ENCODE peak calls at places on chromosomes 11 and 22, in six cellular contexts. One of them, this sample, is unnamed.

GRCh38 chr11:71999360-71999759 is 651 bp downstream of the IL18BP start:
- DNase-seq in adrenal gland: no peak
- DNase-seq in CD8-positive, alpha-beta T cell: no peak
- DNase-seq in tibial artery: no peak
- DNase-seq in HAP-1: no peak
- DNase-seq in BE2C: no peak
- DNase-seq in this sample: no peak

GRCh38 chr11:95991545-95991944 is 67.6 kb upstream of the MTMR2 start:
- DNase-seq in adrenal gland: no peak
- DNase-seq in CD8-positive, alpha-beta T cell: no peak
- DNase-seq in tibial artery: no peak
- DNase-seq in HAP-1: no peak
- DNase-seq in BE2C: no peak
- DNase-seq in this sample: no peak

GRCh38 chr11:64643258-64643881 is 52.4 kb downstream of the SLC22A12 start:
- DNase-seq in adrenal gland: no peak
- DNase-seq in CD8-positive, alpha-beta T cell: no peak
- DNase-seq in tibial artery: no peak
- DNase-seq in HAP-1: peak
- DNase-seq in BE2C: peak
- DNase-seq in this sample: no peak

GRCh38 chr22:19115628-19116027 is 6.6 kb downstream of the DGCR2 start:
- DNase-seq in adrenal gland: no peak
- DNase-seq in CD8-positive, alpha-beta T cell: no peak
- DNase-seq in tibial artery: peak
- DNase-seq in HAP-1: no peak
- DNase-seq in BE2C: no peak
- DNase-seq in this sample: no peak

GRCh38 chr11:58905141-58905715 is 34.1 kb upstream of the GLYATL1 start:
- DNase-seq in adrenal gland: no peak
- DNase-seq in CD8-positive, alpha-beta T cell: no peak
- DNase-seq in tibial artery: no peak
- DNase-seq in HAP-1: no peak
- DNase-seq in BE2C: peak
- DNase-seq in this sample: no peak

GRCh38 chr22:44329179-44329796 is 16.5 kb upstream of the SHISAL1 start:
- DNase-seq in adrenal gland: no peak
- DNase-seq in CD8-positive, alpha-beta T cell: no peak
- DNase-seq in tibial artery: no peak
- DNase-seq in HAP-1: no peak
- DNase-seq in BE2C: peak
- DNase-seq in this sample: no peak

GRCh38 chr11:19555266-19555665 is 157.4 kb upstream of the NAV2 start:
- DNase-seq in adrenal gland: no peak
- DNase-seq in CD8-positive, alpha-beta T cell: no peak
- DNase-seq in tibial artery: no peak
- DNase-seq in HAP-1: no peak
- DNase-seq in BE2C: no peak
- DNase-seq in this sample: no peak

GRCh38 chr11:26623076-26623666 is 51.1 kb upstream of the MUC15 start:
- DNase-seq in adrenal gland: no peak
- DNase-seq in CD8-positive, alpha-beta T cell: no peak
- DNase-seq in tibial artery: no peak
- DNase-seq in HAP-1: no peak
- DNase-seq in BE2C: no peak
- DNase-seq in this sample: no peak

GRCh38 chr11:47552086-47552580 is 799 bp downstream of the CELF1 start:
- DNase-seq in adrenal gland: peak
- DNase-seq in CD8-positive, alpha-beta T cell: no peak
- DNase-seq in tibial artery: no peak
- DNase-seq in HAP-1: peak
- DNase-seq in BE2C: peak
- DNase-seq in this sample: no peak

GRCh38 chr11:60363542-60364525 is 14.5 kb upstream of the MS4A7 start:
- DNase-seq in adrenal gland: peak
- DNase-seq in CD8-positive, alpha-beta T cell: peak
- DNase-seq in tibial artery: no peak
- DNase-seq in HAP-1: peak
- DNase-seq in BE2C: peak
- DNase-seq in this sample: peak

GRCh38 chr11:437228-437870 is 4.5 kb downstream of the ANO9 start:
- DNase-seq in adrenal gland: no peak
- DNase-seq in CD8-positive, alpha-beta T cell: no peak
- DNase-seq in tibial artery: no peak
- DNase-seq in HAP-1: no peak
- DNase-seq in BE2C: no peak
- DNase-seq in this sample: no peak

GRCh38 chr11:61827573-61828378 is at the start of gene FADS2:
- DNase-seq in adrenal gland: peak
- DNase-seq in CD8-positive, alpha-beta T cell: peak
- DNase-seq in tibial artery: peak
- DNase-seq in HAP-1: peak
- DNase-seq in BE2C: peak
- DNase-seq in this sample: peak

GRCh38 chr11:69435161-69435990 is 46.1 kb upstream of the LINC01488 start:
- DNase-seq in adrenal gland: no peak
- DNase-seq in CD8-positive, alpha-beta T cell: no peak
- DNase-seq in tibial artery: no peak
- DNase-seq in HAP-1: peak
- DNase-seq in BE2C: no peak
- DNase-seq in this sample: no peak

GRCh38 chr11:66851698-66852465 is 5.0 kb upstream of the LRFN4 start:
- DNase-seq in adrenal gland: no peak
- DNase-seq in CD8-positive, alpha-beta T cell: no peak
- DNase-seq in tibial artery: peak
- DNase-seq in HAP-1: peak
- DNase-seq in BE2C: peak
- DNase-seq in this sample: no peak

GRCh38 chr22:47202819-47203553 is 440.5 kb downstream of the TBC1D22A start:
- DNase-seq in adrenal gland: no peak
- DNase-seq in CD8-positive, alpha-beta T cell: no peak
- DNase-seq in tibial artery: no peak
- DNase-seq in HAP-1: no peak
- DNase-seq in BE2C: no peak
- DNase-seq in this sample: no peak

DNA sequence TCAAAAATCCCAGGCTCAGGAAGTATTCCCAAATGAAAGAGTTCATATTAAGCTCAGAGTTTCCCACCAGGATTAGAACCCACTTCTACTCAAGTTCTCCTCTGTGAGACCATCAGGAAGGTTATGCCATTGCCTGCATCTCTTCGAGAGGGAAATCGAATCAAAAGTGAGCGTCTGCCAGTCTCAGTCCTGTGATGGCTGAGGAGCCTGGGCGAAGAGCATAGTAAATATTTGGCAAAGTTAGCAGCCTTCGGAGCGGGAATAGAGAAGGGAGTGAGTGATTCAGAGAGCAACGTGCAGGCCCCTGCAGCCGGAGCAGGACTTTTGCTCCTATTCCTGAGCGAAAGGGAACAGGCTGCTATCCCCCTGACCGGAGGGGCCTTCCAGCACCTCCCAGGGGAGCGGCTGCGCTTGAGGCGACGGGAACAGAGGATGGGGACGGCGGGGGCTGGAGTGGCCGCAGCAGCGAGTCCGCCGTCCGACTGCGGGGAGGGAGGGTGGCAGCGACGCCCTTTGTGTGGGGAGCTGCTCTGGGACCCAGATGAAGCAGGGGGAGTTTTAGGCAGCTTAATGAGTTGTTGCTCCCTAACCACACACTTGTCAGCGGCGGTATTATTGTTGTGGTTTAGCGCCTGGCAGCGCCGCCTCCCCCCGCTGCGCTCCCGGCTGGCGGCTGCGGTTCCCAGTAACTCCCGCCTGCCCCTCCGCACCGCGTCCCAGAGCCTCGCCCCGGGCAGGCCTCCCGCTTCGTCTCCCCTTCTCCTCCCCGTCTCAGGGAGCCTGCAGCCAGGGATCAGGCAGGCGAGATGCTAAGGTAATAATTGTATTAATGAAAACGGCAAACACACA is 21.7 kb upstream of the NRGN start:
- DNase-seq in adrenal gland: no peak
- DNase-seq in CD8-positive, alpha-beta T cell: peak
- DNase-seq in tibial artery: peak
- DNase-seq in HAP-1: peak
- DNase-seq in BE2C: peak
- DNase-seq in this sample: peak
- H3K4me3 ChIP-seq in adrenal gland: peak
- H3K4me3 ChIP-seq in CD8-positive, alpha-beta T cell: peak
- H3K4me3 ChIP-seq in tibial artery: peak
- H3K4me3 ChIP-seq in HAP-1: peak
- H3K4me3 ChIP-seq in BE2C: peak
- H3K4me3 ChIP-seq in this sample: peak

DNA sequence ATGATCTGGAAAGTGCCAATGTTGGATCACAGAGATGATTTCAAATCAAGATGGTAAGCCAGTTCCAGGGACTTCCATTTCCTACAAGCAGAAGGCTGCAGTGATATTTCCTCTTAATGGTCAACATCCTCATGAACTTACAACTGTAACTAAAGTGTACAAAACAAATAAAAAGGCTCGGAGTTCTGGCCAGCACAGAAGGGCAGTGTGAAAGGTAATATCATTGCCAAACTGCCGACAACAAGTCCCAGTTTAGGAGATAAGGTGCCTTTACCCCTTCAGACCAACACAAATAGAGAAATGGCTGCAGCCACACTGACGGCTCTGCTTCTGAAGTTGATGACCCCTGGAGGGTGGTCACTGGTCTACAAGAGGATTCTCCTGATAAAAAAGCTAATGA is 91.1 kb downstream of the ETS1 start:
- DNase-seq in adrenal gland: no peak
- DNase-seq in CD8-positive, alpha-beta T cell: no peak
- DNase-seq in tibial artery: no peak
- DNase-seq in HAP-1: no peak
- DNase-seq in BE2C: no peak
- DNase-seq in this sample: no peak
- H3K4me3 ChIP-seq in adrenal gland: no peak
- H3K4me3 ChIP-seq in CD8-positive, alpha-beta T cell: peak
- H3K4me3 ChIP-seq in tibial artery: no peak
- H3K4me3 ChIP-seq in HAP-1: no peak
- H3K4me3 ChIP-seq in BE2C: no peak
- H3K4me3 ChIP-seq in this sample: peak

GRCh38 chr11:43577566-43578264 is 102.8 kb upstream of the HSD17B12 start:
- DNase-seq in adrenal gland: no peak
- DNase-seq in CD8-positive, alpha-beta T cell: no peak
- DNase-seq in tibial artery: no peak
- DNase-seq in HAP-1: no peak
- DNase-seq in BE2C: no peak
- DNase-seq in this sample: no peak
- H3K4me3 ChIP-seq in adrenal gland: no peak
- H3K4me3 ChIP-seq in CD8-positive, alpha-beta T cell: no peak
- H3K4me3 ChIP-seq in tibial artery: no peak
- H3K4me3 ChIP-seq in HAP-1: no peak
- H3K4me3 ChIP-seq in BE2C: no peak
- H3K4me3 ChIP-seq in this sample: no peak

GRCh38 chr11:6745465-6746015 is 26.2 kb downstream of the OR2AG2 start:
- DNase-seq in adrenal gland: no peak
- DNase-seq in CD8-positive, alpha-beta T cell: no peak
- DNase-seq in tibial artery: no peak
- DNase-seq in HAP-1: no peak
- DNase-seq in BE2C: no peak
- DNase-seq in this sample: no peak

GRCh38 chr11:6747097-6747662 is 24.6 kb downstream of the OR2AG2 start:
- DNase-seq in adrenal gland: no peak
- DNase-seq in CD8-positive, alpha-beta T cell: no peak
- DNase-seq in tibial artery: no peak
- DNase-seq in HAP-1: no peak
- DNase-seq in BE2C: no peak
- DNase-seq in this sample: no peak

GRCh38 chr11:6745018-6745417 is 26.8 kb downstream of the OR2AG2 start:
- DNase-seq in adrenal gland: no peak
- DNase-seq in CD8-positive, alpha-beta T cell: no peak
- DNase-seq in tibial artery: no peak
- DNase-seq in HAP-1: no peak
- DNase-seq in BE2C: no peak
- DNase-seq in this sample: no peak

GRCh38 chr11:6746086-6746618 is 25.6 kb downstream of the OR2AG2 start:
- DNase-seq in adrenal gland: no peak
- DNase-seq in CD8-positive, alpha-beta T cell: peak
- DNase-seq in tibial artery: no peak
- DNase-seq in HAP-1: no peak
- DNase-seq in BE2C: no peak
- DNase-seq in this sample: peak

DNA sequence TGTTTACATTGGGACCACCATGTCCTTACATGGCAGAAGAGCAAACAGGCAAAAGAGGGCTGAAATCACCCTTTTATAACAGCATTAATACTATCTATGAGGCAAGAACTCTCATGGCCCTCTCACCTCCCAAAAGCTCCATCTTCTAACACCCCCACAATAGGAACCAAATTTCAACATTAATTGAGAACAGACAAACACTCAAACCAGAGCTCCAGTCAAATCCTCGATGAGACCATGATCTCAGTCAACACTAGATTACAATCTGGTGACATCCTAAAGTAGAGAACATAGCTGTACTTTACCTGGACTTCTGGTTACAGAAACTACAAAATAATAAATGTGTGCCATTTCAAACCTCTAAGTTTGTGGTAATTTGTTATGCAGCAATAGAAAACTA is 25.1 kb downstream of the OR2AG2 start:
- DNase-seq in adrenal gland: no peak
- DNase-seq in CD8-positive, alpha-beta T cell: no peak
- DNase-seq in tibial artery: no peak
- DNase-seq in HAP-1: no peak
- DNase-seq in BE2C: no peak
- DNase-seq in this sample: no peak
- H3K4me3 ChIP-seq in adrenal gland: peak
- H3K4me3 ChIP-seq in CD8-positive, alpha-beta T cell: peak
- H3K4me3 ChIP-seq in tibial artery: no peak
- H3K4me3 ChIP-seq in HAP-1: no peak
- H3K4me3 ChIP-seq in BE2C: no peak
- H3K4me3 ChIP-seq in this sample: peak

GRCh38 chr11:5011254-5011653 is 16.6 kb downstream of the OR51L1 start:
- DNase-seq in adrenal gland: no peak
- DNase-seq in CD8-positive, alpha-beta T cell: no peak
- DNase-seq in tibial artery: no peak
- DNase-seq in HAP-1: no peak
- DNase-seq in BE2C: no peak
- DNase-seq in this sample: no peak

GRCh38 chr11:5004429-5005274 is 10.0 kb downstream of the OR51L1 start:
- DNase-seq in adrenal gland: peak
- DNase-seq in CD8-positive, alpha-beta T cell: no peak
- DNase-seq in tibial artery: no peak
- DNase-seq in HAP-1: peak
- DNase-seq in BE2C: peak
- DNase-seq in this sample: no peak

GRCh38 chr11:5013012-5013411 is 18.4 kb downstream of the OR51L1 start:
- DNase-seq in adrenal gland: no peak
- DNase-seq in CD8-positive, alpha-beta T cell: no peak
- DNase-seq in tibial artery: no peak
- DNase-seq in HAP-1: no peak
- DNase-seq in BE2C: no peak
- DNase-seq in this sample: no peak

DNA sequence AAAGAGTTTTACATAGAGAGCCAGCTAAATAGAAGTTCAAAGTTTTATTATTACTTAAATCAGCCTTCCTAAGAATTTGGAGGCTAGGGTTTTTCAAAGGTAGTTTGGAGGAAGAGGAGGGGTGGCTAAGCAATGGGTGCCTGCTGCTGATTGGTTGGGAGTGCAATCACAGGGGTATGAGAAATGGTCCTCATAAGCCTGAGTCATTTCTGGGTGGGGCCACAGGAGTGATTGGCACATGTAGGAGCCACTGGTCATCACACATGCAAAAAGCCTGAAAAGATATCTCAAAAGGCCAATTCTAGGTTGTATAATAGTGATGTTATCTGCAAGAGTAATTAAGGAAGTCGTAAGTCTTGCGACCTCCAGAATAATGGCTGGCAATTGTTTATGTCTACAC is 12.9 kb downstream of the OR51L1 start:
- DNase-seq in adrenal gland: no peak
- DNase-seq in CD8-positive, alpha-beta T cell: no peak
- DNase-seq in tibial artery: no peak
- DNase-seq in HAP-1: no peak
- DNase-seq in BE2C: no peak
- DNase-seq in this sample: no peak
- H3K4me3 ChIP-seq in adrenal gland: no peak
- H3K4me3 ChIP-seq in CD8-positive, alpha-beta T cell: no peak
- H3K4me3 ChIP-seq in tibial artery: no peak
- H3K4me3 ChIP-seq in HAP-1: no peak
- H3K4me3 ChIP-seq in BE2C: no peak
- H3K4me3 ChIP-seq in this sample: no peak

This sample was measured in CD8-positive, alpha-beta memory T cell.